ENCODE peak calls at places on chromosomes 12 and 14, in nine cellular contexts. V is aorta; W is left ventricle myocardium inferior; F is HCT116; J is CD8-positive, alpha-beta T cell; I is adrenal gland; X is adipocyte; D is naive thymus-derived CD4-positive, alpha-beta T cell; Y is sigmoid colon. C is an unnamed sample.
A peak's percentile ranks its signal among the peaks of the same experiment; 100 is the strongest.

GRCh38 chr14:20327005-20327869 is 5.8 kb downstream of the CCNB1IP1 start:
- DNase-seq in V (no peak), W (no peak), F (peak; percentile 58), J (peak; percentile 35), I (peak; percentile 42), X (peak; percentile 90), D (no peak), Y (no peak), C (peak; percentile 33)

GRCh38 chr14:23460960-23461359 is 8.5 kb upstream of the NGDN start:
- DNase-seq in V (no peak), W (no peak), F (no peak), J (no peak), I (no peak), X (no peak), D (no peak), Y (no peak), C (no peak)

GRCh38 chr12:124456652-124457152 is 110.7 kb downstream of the NCOR2 start:
- DNase-seq in V (no peak), W (peak; percentile 52), F (no peak), J (peak; percentile 51), I (peak; percentile 33), X (no peak), D (no peak), Y (peak; percentile 74), C (peak; percentile 69)

GRCh38 chr14:101761881-101762529 is 496 bp downstream of the PPP2R5C start:
- DNase-seq in V (peak; percentile 60), W (peak; percentile 39), F (no peak), J (peak; percentile 64), I (peak; percentile 57), X (peak; percentile 73), D (peak; percentile 51), Y (peak; percentile 81), C (peak; percentile 8)

GRCh38 chr12:47941475-47942326 is 21.7 kb upstream of the TMEM106C start:
- DNase-seq in V (no peak), W (no peak), F (no peak), J (no peak), I (no peak), X (no peak), D (no peak), Y (no peak), C (no peak)

GRCh38 chr14:32590157-32590556 is 261.1 kb downstream of the AKAP6 start:
- DNase-seq in V (no peak), W (no peak), F (no peak), J (no peak), I (peak; percentile 23), X (peak; percentile 50), D (no peak), Y (no peak), C (no peak)

GRCh38 chr12:64181504-64182291 is 40.4 kb downstream of the KICS2 start:
- DNase-seq in V (peak; percentile 50), W (peak; percentile 29), F (peak; percentile 92), J (no peak), I (peak; percentile 74), X (peak; percentile 95), D (no peak), Y (peak; percentile 79), C (no peak)

GRCh38 chr12:58893421-58893986 is 26.8 kb downstream of the LRIG3 start:
- DNase-seq in V (no peak), W (no peak), F (no peak), J (no peak), I (no peak), X (peak; percentile 45), D (no peak), Y (no peak), C (no peak)

GRCh38 chr12:120350576-120351350 is 18.2 kb downstream of the MSI1 start:
- DNase-seq in V (no peak), W (no peak), F (no peak), J (no peak), I (peak; percentile 25), X (no peak), D (no peak), Y (no peak), C (no peak)

GRCh38 chr14:81400852-81401251 is 728 bp upstream of the STON2 start:
- DNase-seq in V (peak; percentile 77), W (no peak), F (peak; percentile 54), J (no peak), I (peak; percentile 60), X (peak; percentile 98), D (no peak), Y (peak; percentile 88), C (no peak)

GRCh38 chr14:95535226-95536021 is 574 bp downstream of the GLRX5 start:
- DNase-seq in V (no peak), W (no peak), F (no peak), J (no peak), I (peak; percentile 46), X (peak; percentile 45), D (no peak), Y (no peak), C (no peak)

GRCh38 chr14:91123201-91123600 is 9.3 kb downstream of the DGLUCY start:
- DNase-seq in V (no peak), W (no peak), F (no peak), J (no peak), I (no peak), X (no peak), D (no peak), Y (peak; percentile 85), C (no peak)

GRCh38 chr14:91116913-91117588 is 3.2 kb downstream of the DGLUCY start:
- DNase-seq in V (no peak), W (no peak), F (no peak), J (no peak), I (no peak), X (no peak), D (no peak), Y (no peak), C (no peak)

GRCh38 chr14:91117960-91118359 is 4.1 kb downstream of the DGLUCY start:
- DNase-seq in V (no peak), W (no peak), F (no peak), J (no peak), I (no peak), X (no peak), D (no peak), Y (no peak), C (no peak)

GRCh38 chr14:91118511-91119068 is 4.7 kb downstream of the DGLUCY start:
- DNase-seq in V (no peak), W (no peak), F (no peak), J (no peak), I (no peak), X (no peak), D (no peak), Y (no peak), C (no peak)

GRCh38 chr14:91119556-91120311 is 5.9 kb downstream of the DGLUCY start:
- DNase-seq in V (no peak), W (no peak), F (peak; percentile 81), J (no peak), I (peak; percentile 42), X (peak; percentile 32), D (no peak), Y (no peak), C (no peak)
- H3K4me1 ChIP-seq in V (no peaks in the 10 kb centered on the region), W (peaks cover 91% of the 10 kb centered on the region), F (peaks cover 17% of the 10 kb centered on the region), J (peaks cover 49% of the 10 kb centered on the region), I (peaks cover 31% of the 10 kb centered on the region), X (peaks cover 27% of the 10 kb centered on the region), D (peaks cover 42% of the 10 kb centered on the region), Y (no peaks in the 10 kb centered on the region), C (peaks cover 3% of the 10 kb centered on the region)

DNA sequence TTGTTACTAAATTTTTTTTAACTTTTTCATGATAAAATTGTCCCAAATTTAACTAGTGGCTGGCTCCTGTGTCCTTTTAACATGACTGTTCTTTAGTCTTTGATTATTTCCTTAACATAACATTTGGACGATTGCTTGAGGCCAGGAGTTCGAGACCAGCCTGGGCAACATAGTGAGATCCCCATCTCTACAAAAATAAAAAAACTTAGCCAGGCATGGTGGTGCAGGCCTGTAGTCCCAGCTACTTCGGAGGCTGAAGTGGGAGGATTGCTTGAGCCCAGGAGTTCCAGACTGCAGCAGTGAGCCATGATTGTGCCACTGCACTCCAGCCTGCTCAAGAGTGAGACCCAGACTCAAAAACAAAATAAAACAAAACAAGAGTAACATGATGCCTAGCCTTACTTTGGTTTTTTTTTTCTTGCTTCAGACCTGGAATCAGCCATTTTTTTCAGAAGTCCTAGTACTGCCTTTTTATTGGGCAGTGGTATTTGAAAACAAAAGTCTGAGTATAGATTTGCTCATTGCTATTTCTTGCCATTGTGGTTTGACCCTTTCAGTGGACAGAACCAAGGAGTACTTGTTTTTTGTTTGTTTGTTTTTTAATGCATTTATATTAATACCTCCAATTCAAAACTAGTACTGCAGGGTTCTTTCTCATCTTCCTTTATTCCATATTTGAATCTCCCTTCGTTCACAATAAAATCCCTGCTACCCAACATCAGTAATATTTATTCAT is 4.8 kb downstream of the TOGARAM1 start:
- DNase-seq in V (no peak), W (no peak), F (no peak), J (no peak), I (no peak), X (no peak), D (no peak), Y (no peak), C (no peak)
- H3K4me1 ChIP-seq in V (no peaks in the 10 kb centered on the region), W (peaks cover 76% of the 10 kb centered on the region), F (no peaks in the 10 kb centered on the region), J (peaks cover 16% of the 10 kb centered on the region), I (peaks cover 61% of the 10 kb centered on the region), X (peaks cover 29% of the 10 kb centered on the region), D (peaks cover 16% of the 10 kb centered on the region), Y (no peaks in the 10 kb centered on the region), C (peaks cover 7% of the 10 kb centered on the region)

GRCh38 chr12:8993827-8994226 is 4.5 kb downstream of the KLRG1 start:
- DNase-seq in V (no peak), W (no peak), F (no peak), J (no peak), I (no peak), X (no peak), D (no peak), Y (no peak), C (no peak)

GRCh38 chr12:8989425-8989824 is at the start of gene KLRG1:
- DNase-seq in V (no peak), W (no peak), F (no peak), J (no peak), I (no peak), X (no peak), D (no peak), Y (no peak), C (no peak)

GRCh38 chr12:8995021-8995775 is 5.9 kb downstream of the KLRG1 start:
- DNase-seq in V (no peak), W (no peak), F (no peak), J (no peak), I (no peak), X (no peak), D (no peak), Y (no peak), C (no peak)

GRCh38 chr12:8991371-8992085 is 2.2 kb downstream of the KLRG1 start:
- DNase-seq in V (no peak), W (no peak), F (no peak), J (no peak), I (no peak), X (no peak), D (no peak), Y (no peak), C (no peak)

DNA sequence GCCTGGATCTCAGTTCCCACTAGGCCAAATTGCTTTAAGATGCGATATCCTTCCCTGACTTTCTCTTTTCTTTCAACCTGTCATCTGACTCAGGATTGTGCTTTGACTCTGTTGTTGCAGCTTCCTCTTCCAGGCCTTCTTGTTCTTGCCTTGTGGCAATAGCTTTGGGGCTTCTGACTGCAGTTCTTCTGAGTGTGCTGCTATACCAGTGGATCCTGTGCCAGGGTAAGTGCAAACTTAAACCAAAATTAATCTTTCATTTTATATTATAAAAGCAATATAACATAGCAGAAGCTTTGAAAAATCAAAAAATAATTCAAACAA is 2.7 kb downstream of the KLRG1 start:
- DNase-seq in V (no peak), W (no peak), F (no peak), J (no peak), I (no peak), X (no peak), D (no peak), Y (no peak), C (no peak)
- H3K4me1 ChIP-seq in V (no peaks in the 10 kb centered on the region), W (peaks cover 34% of the 10 kb centered on the region), F (no peaks in the 10 kb centered on the region), J (peaks cover 72% of the 10 kb centered on the region), I (peaks cover 8% of the 10 kb centered on the region), X (peaks cover 3% of the 10 kb centered on the region), D (peaks cover 62% of the 10 kb centered on the region), Y (no peaks in the 10 kb centered on the region), C (peaks cover 8% of the 10 kb centered on the region)

GRCh38 chr14:104708606-104709268 is 15.3 kb upstream of the ADSS1 start:
- DNase-seq in V (peak; percentile 73), W (peak; percentile 67), F (no peak), J (peak; percentile 78), I (peak; percentile 76), X (peak; percentile 76), D (peak; percentile 65), Y (no peak), C (peak; percentile 53)
- H3K4me1 ChIP-seq in V (no peaks in the 10 kb centered on the region), W (peaks cover 22% of the 10 kb centered on the region), F (no peaks in the 10 kb centered on the region), J (no peaks in the 10 kb centered on the region), I (no peaks in the 10 kb centered on the region), X (no peaks in the 10 kb centered on the region), D (no peaks in the 10 kb centered on the region), Y (no peaks in the 10 kb centered on the region), C (no peaks in the 10 kb centered on the region)

C was measured in MM.1S.